ENCODE peak calls at places on chromosomes 5 and 9, in ten cellular contexts. M is ureter; J is NT2/D1; C is GM12892; T is aorta; Z is esophagus squamous epithelium; Y is fibroblast of the aortic adventitia; R is stimulated activated CD4-positive, alpha-beta T cell treated with anti-CD3 and anti-CD28 coated beads, Interleukin-12 subunit alpha, Interleukin-12 subunit beta, amount 100 ng/mL, for 4 hours; A is HS-27A; G is RWPE1. I is an unnamed sample.

GRCh38 chr5:74122979-74123575 is 497.1 kb downstream of the ARHGEF28 start:
- DNase-seq in J (no peak), Y (no peak), R (no peak), Z (no peak), M (no peak), C (no peak), G (no peak), A (no peak), T (no peak), I (no peak)

GRCh38 chr9:21553441-21553840 is 71.3 kb upstream of the IFNE start:
- DNase-seq in Y (no peak), C (no peak), R (no peak), T (no peak), M (no peak), A (no peak), Z (no peak), J (no peak), G (no peak), I (no peak)

GRCh38 chr5:133638436-133638835 is 26.1 kb upstream of the FSTL4 start:
- DNase-seq in A (no peak), G (no peak), T (no peak), Z (no peak), C (no peak), Y (no peak), M (no peak), J (no peak), R (no peak), I (no peak)

GRCh38 chr5:126251024-126251423 is 172.2 kb upstream of the GRAMD2B start:
- DNase-seq in C (no peak), R (no peak), M (no peak), T (no peak), Z (no peak), Y (no peak), G (no peak), A (no peak), J (no peak), I (no peak)

GRCh38 chr9:34272146-34272545 is 56.9 kb downstream of the KIF24 start:
- DNase-seq in A (no peak), T (no peak), Y (no peak), Z (no peak), M (no peak), J (no peak), G (no peak), C (no peak), R (no peak), I (no peak)

GRCh38 chr5:81505672-81506071 is 111.7 kb upstream of the ACOT12 start:
- DNase-seq in G (no peak), C (no peak), Y (peak; percentile 40), M (no peak), A (no peak), R (no peak), Z (no peak), T (no peak), J (no peak), I (no peak)

GRCh38 chr9:115522928-115523327 is 405.0 kb upstream of the TNC start:
- DNase-seq in T (no peak), R (no peak), Z (no peak), J (no peak), M (no peak), A (no peak), G (no peak), Y (no peak), C (no peak), I (no peak)

GRCh38 chr9:115456515-115456914 is 338.6 kb upstream of the TNC start:
- DNase-seq in R (no peak), T (no peak), G (no peak), Y (peak; percentile 78), C (no peak), A (no peak), Z (no peak), J (no peak), M (no peak), I (no peak)

GRCh38 chr5:14581891-14582796 is 552 bp downstream of the OTULINL start:
- DNase-seq in C (peak; percentile 33), M (peak; percentile 69), A (no peak), Z (no peak), T (peak; percentile 80), Y (peak; percentile 9), J (peak; percentile 23), G (peak; percentile 37), R (peak; percentile 74), I (peak; percentile 86)

I was measured in posterior vena cava.